ENCODE peak calls at places on chromosomes 12 and 14, in four cellular contexts. One of them, this sample, is unnamed.

GRCh38 chr12:7190268-7191055 is 976 bp downstream of the PEX5 start:
- DNase-seq in NAMALWA: peak
- DNase-seq in left ventricle myocardium inferior: peak
- DNase-seq in endothelial cell: peak
- DNase-seq in this sample: peak

GRCh38 chr12:104747956-104748355 is 210.1 kb downstream of the SLC41A2 start:
- DNase-seq in NAMALWA: no peak
- DNase-seq in left ventricle myocardium inferior: no peak
- DNase-seq in endothelial cell: no peak
- DNase-seq in this sample: no peak

GRCh38 chr14:54848910-54849309 is 53.7 kb downstream of the GCH1 start:
- DNase-seq in endothelial cell: no peak
- DNase-seq in NAMALWA: no peak
- DNase-seq in left ventricle myocardium inferior: no peak
- DNase-seq in this sample: no peak

GRCh38 chr12:509494-509893 is 49.8 kb downstream of the B4GALNT3 start:
- DNase-seq in left ventricle myocardium inferior: no peak
- DNase-seq in endothelial cell: no peak
- DNase-seq in NAMALWA: no peak
- DNase-seq in this sample: peak

GRCh38 chr14:39683711-39684110 is 251.5 kb upstream of the FBXO33 start:
- DNase-seq in endothelial cell: no peak
- DNase-seq in left ventricle myocardium inferior: no peak
- DNase-seq in NAMALWA: no peak
- DNase-seq in this sample: no peak

GRCh38 chr14:23095196-23096108 is at the start of gene C14orf119:
- DNase-seq in left ventricle myocardium inferior: peak
- DNase-seq in endothelial cell: peak
- DNase-seq in NAMALWA: peak
- DNase-seq in this sample: peak

GRCh38 chr14:67168110-67168441 is 21.2 kb upstream of the GARIN2 start:
- DNase-seq in left ventricle myocardium inferior: no peak
- DNase-seq in endothelial cell: no peak
- DNase-seq in NAMALWA: no peak
- DNase-seq in this sample: no peak

GRCh38 chr12:93567174-93567573 is 5.3 kb upstream of the SOCS2 start:
- DNase-seq in NAMALWA: no peak
- DNase-seq in left ventricle myocardium inferior: no peak
- DNase-seq in endothelial cell: no peak
- DNase-seq in this sample: no peak

GRCh38 chr12:93943766-93944165 is 204.6 kb upstream of the PLXNC1 start:
- DNase-seq in NAMALWA: no peak
- DNase-seq in endothelial cell: no peak
- DNase-seq in left ventricle myocardium inferior: no peak
- DNase-seq in this sample: no peak

GRCh38 chr12:48296586-48297396 is 53.9 kb downstream of the ZNF641 start:
- DNase-seq in left ventricle myocardium inferior: peak
- DNase-seq in endothelial cell: peak
- DNase-seq in NAMALWA: no peak
- DNase-seq in this sample: peak

GRCh38 chr14:105010106-105010505 is 10.8 kb downstream of the CDCA4 start:
- DNase-seq in NAMALWA: no peak
- DNase-seq in endothelial cell: no peak
- DNase-seq in left ventricle myocardium inferior: no peak
- DNase-seq in this sample: no peak

GRCh38 chr12:93783827-93784226 is 106.7 kb downstream of the CRADD start:
- DNase-seq in left ventricle myocardium inferior: no peak
- DNase-seq in NAMALWA: peak
- DNase-seq in endothelial cell: no peak
- DNase-seq in this sample: no peak

GRCh38 chr12:24494401-24494800 is 454.5 kb downstream of the BCAT1 start:
- DNase-seq in left ventricle myocardium inferior: no peak
- DNase-seq in NAMALWA: no peak
- DNase-seq in endothelial cell: no peak
- DNase-seq in this sample: no peak

GRCh38 chr12:9864913-9865675 is 4.1 kb downstream of the CLEC2B start:
- DNase-seq in endothelial cell: no peak
- DNase-seq in left ventricle myocardium inferior: no peak
- DNase-seq in NAMALWA: peak
- DNase-seq in this sample: no peak

GRCh38 chr12:111773801-111774551 is 7.2 kb downstream of the ALDH2 start:
- DNase-seq in endothelial cell: no peak
- DNase-seq in left ventricle myocardium inferior: peak
- DNase-seq in NAMALWA: no peak
- DNase-seq in this sample: peak

GRCh38 chr12:51809193-51809592 is 39.3 kb downstream of the FIGNL2 start:
- DNase-seq in left ventricle myocardium inferior: no peak
- DNase-seq in NAMALWA: peak
- DNase-seq in endothelial cell: no peak
- DNase-seq in this sample: no peak

GRCh38 chr12:90682398-90682797 is 272.6 kb downstream of the CCER1 start:
- DNase-seq in NAMALWA: no peak
- DNase-seq in endothelial cell: no peak
- DNase-seq in left ventricle myocardium inferior: no peak
- DNase-seq in this sample: no peak

GRCh38 chr14:104294628-104294982 is 156.2 kb downstream of the KIF26A start:
- DNase-seq in endothelial cell: no peak
- DNase-seq in NAMALWA: no peak
- DNase-seq in left ventricle myocardium inferior: peak
- DNase-seq in this sample: peak

GRCh38 chr14:72792051-72792788 is 101.7 kb downstream of the DPF3 start:
- DNase-seq in NAMALWA: no peak
- DNase-seq in endothelial cell: no peak
- DNase-seq in left ventricle myocardium inferior: peak
- DNase-seq in this sample: peak

GRCh38 chr14:73640796-73641195 is 4.0 kb upstream of the DNAL1 start:
- DNase-seq in left ventricle myocardium inferior: no peak
- DNase-seq in endothelial cell: no peak
- DNase-seq in NAMALWA: no peak
- DNase-seq in this sample: no peak

GRCh38 chr14:74569826-74570591 is 42.0 kb downstream of the LTBP2 start:
- DNase-seq in endothelial cell: no peak
- DNase-seq in left ventricle myocardium inferior: no peak
- DNase-seq in NAMALWA: no peak
- DNase-seq in this sample: no peak